ENCODE peak calls at places on chromosome 2, in eight cellular contexts. One of them, this sample, is unnamed.
A peak's percentile ranks its signal among the peaks of the same experiment; 100 is the strongest.

GRCh38 chr2:108579631-108580030 is 45.4 kb downstream of the LIMS1 start:
- DNase-seq in stimulated activated CD4-positive, alpha-beta T cell treated with anti-CD3 and anti-CD28 coated beads, Interleukin-1b, Interleukin-23, amount 100 ng/mL, for 1 hour: no peak
- DNase-seq in activated CD4-positive, alpha-beta T cell treated with anti-CD3 and anti-CD28 coated beads for 36 hours: no peak
- DNase-seq in tibial artery: no peak
- DNase-seq in GM20000: no peak
- DNase-seq in left colon: no peak
- DNase-seq in caudate nucleus: no peak
- DNase-seq in GM13976: no peak
- DNase-seq in this sample: no peak

GRCh38 chr2:34738691-34739090 is 1139.6 kb upstream of the FAM98A start:
- DNase-seq in GM13976: no peak
- DNase-seq in GM20000: no peak
- DNase-seq in activated CD4-positive, alpha-beta T cell treated with anti-CD3 and anti-CD28 coated beads for 36 hours: no peak
- DNase-seq in left colon: no peak
- DNase-seq in stimulated activated CD4-positive, alpha-beta T cell treated with anti-CD3 and anti-CD28 coated beads, Interleukin-1b, Interleukin-23, amount 100 ng/mL, for 1 hour: no peak
- DNase-seq in caudate nucleus: no peak
- DNase-seq in tibial artery: no peak
- DNase-seq in this sample: no peak

GRCh38 chr2:190159453-190159852 is 96.9 kb upstream of the MSTN start:
- DNase-seq in tibial artery: no peak
- DNase-seq in GM13976: no peak
- DNase-seq in left colon: no peak
- DNase-seq in GM20000: no peak
- DNase-seq in stimulated activated CD4-positive, alpha-beta T cell treated with anti-CD3 and anti-CD28 coated beads, Interleukin-1b, Interleukin-23, amount 100 ng/mL, for 1 hour: no peak
- DNase-seq in activated CD4-positive, alpha-beta T cell treated with anti-CD3 and anti-CD28 coated beads for 36 hours: no peak
- DNase-seq in caudate nucleus: peak; percentile 27
- DNase-seq in this sample: no peak

GRCh38 chr2:12493031-12493513 is 223.7 kb upstream of the TRIB2 start:
- DNase-seq in caudate nucleus: no peak
- DNase-seq in GM13976: no peak
- DNase-seq in tibial artery: no peak
- DNase-seq in activated CD4-positive, alpha-beta T cell treated with anti-CD3 and anti-CD28 coated beads for 36 hours: peak; percentile 59
- DNase-seq in left colon: no peak
- DNase-seq in stimulated activated CD4-positive, alpha-beta T cell treated with anti-CD3 and anti-CD28 coated beads, Interleukin-1b, Interleukin-23, amount 100 ng/mL, for 1 hour: no peak
- DNase-seq in GM20000: no peak
- DNase-seq in this sample: no peak

GRCh38 chr2:58666571-58666970 is 425.4 kb upstream of the FANCL start:
- DNase-seq in left colon: no peak
- DNase-seq in tibial artery: no peak
- DNase-seq in activated CD4-positive, alpha-beta T cell treated with anti-CD3 and anti-CD28 coated beads for 36 hours: no peak
- DNase-seq in GM20000: no peak
- DNase-seq in stimulated activated CD4-positive, alpha-beta T cell treated with anti-CD3 and anti-CD28 coated beads, Interleukin-1b, Interleukin-23, amount 100 ng/mL, for 1 hour: no peak
- DNase-seq in caudate nucleus: no peak
- DNase-seq in GM13976: no peak
- DNase-seq in this sample: no peak

GRCh38 chr2:100278986-100279385 is 43.3 kb downstream of the LONRF2 start:
- DNase-seq in left colon: no peak
- DNase-seq in activated CD4-positive, alpha-beta T cell treated with anti-CD3 and anti-CD28 coated beads for 36 hours: no peak
- DNase-seq in GM20000: no peak
- DNase-seq in caudate nucleus: no peak
- DNase-seq in GM13976: no peak
- DNase-seq in tibial artery: no peak
- DNase-seq in stimulated activated CD4-positive, alpha-beta T cell treated with anti-CD3 and anti-CD28 coated beads, Interleukin-1b, Interleukin-23, amount 100 ng/mL, for 1 hour: no peak
- DNase-seq in this sample: no peak

GRCh38 chr2:75303227-75303626 is 103.9 kb upstream of the TACR1 start:
- DNase-seq in GM13976: no peak
- DNase-seq in tibial artery: no peak
- DNase-seq in left colon: no peak
- DNase-seq in caudate nucleus: no peak
- DNase-seq in activated CD4-positive, alpha-beta T cell treated with anti-CD3 and anti-CD28 coated beads for 36 hours: no peak
- DNase-seq in GM20000: no peak
- DNase-seq in stimulated activated CD4-positive, alpha-beta T cell treated with anti-CD3 and anti-CD28 coated beads, Interleukin-1b, Interleukin-23, amount 100 ng/mL, for 1 hour: no peak
- DNase-seq in this sample: no peak

GRCh38 chr2:174180165-174180724 is 68.1 kb downstream of the OLA1 start:
- DNase-seq in GM13976: no peak
- DNase-seq in tibial artery: no peak
- DNase-seq in GM20000: no peak
- DNase-seq in activated CD4-positive, alpha-beta T cell treated with anti-CD3 and anti-CD28 coated beads for 36 hours: no peak
- DNase-seq in left colon: no peak
- DNase-seq in caudate nucleus: no peak
- DNase-seq in stimulated activated CD4-positive, alpha-beta T cell treated with anti-CD3 and anti-CD28 coated beads, Interleukin-1b, Interleukin-23, amount 100 ng/mL, for 1 hour: no peak
- DNase-seq in this sample: no peak

GRCh38 chr2:149169653-149170052 is 131.2 kb downstream of the LYPD6B start:
- DNase-seq in caudate nucleus: peak; percentile 4
- DNase-seq in left colon: peak; percentile 28
- DNase-seq in stimulated activated CD4-positive, alpha-beta T cell treated with anti-CD3 and anti-CD28 coated beads, Interleukin-1b, Interleukin-23, amount 100 ng/mL, for 1 hour: no peak
- DNase-seq in GM13976: no peak
- DNase-seq in GM20000: no peak
- DNase-seq in activated CD4-positive, alpha-beta T cell treated with anti-CD3 and anti-CD28 coated beads for 36 hours: peak; percentile 14
- DNase-seq in tibial artery: no peak
- DNase-seq in this sample: no peak

GRCh38 chr2:192579965-192580700 is 385.4 kb upstream of the TMEFF2 start:
- DNase-seq in activated CD4-positive, alpha-beta T cell treated with anti-CD3 and anti-CD28 coated beads for 36 hours: no peak
- DNase-seq in left colon: no peak
- DNase-seq in stimulated activated CD4-positive, alpha-beta T cell treated with anti-CD3 and anti-CD28 coated beads, Interleukin-1b, Interleukin-23, amount 100 ng/mL, for 1 hour: no peak
- DNase-seq in GM20000: no peak
- DNase-seq in caudate nucleus: no peak
- DNase-seq in GM13976: no peak
- DNase-seq in tibial artery: no peak
- DNase-seq in this sample: no peak

GRCh38 chr2:136248242-136248641 is 130.3 kb upstream of the CXCR4 start:
- DNase-seq in activated CD4-positive, alpha-beta T cell treated with anti-CD3 and anti-CD28 coated beads for 36 hours: no peak
- DNase-seq in GM20000: no peak
- DNase-seq in caudate nucleus: no peak
- DNase-seq in left colon: no peak
- DNase-seq in stimulated activated CD4-positive, alpha-beta T cell treated with anti-CD3 and anti-CD28 coated beads, Interleukin-1b, Interleukin-23, amount 100 ng/mL, for 1 hour: no peak
- DNase-seq in tibial artery: no peak
- DNase-seq in GM13976: no peak
- DNase-seq in this sample: no peak

GRCh38 chr2:216799873-216800421 is 59.9 kb downstream of the TNP1 start:
- DNase-seq in activated CD4-positive, alpha-beta T cell treated with anti-CD3 and anti-CD28 coated beads for 36 hours: no peak
- DNase-seq in caudate nucleus: no peak
- DNase-seq in GM20000: no peak
- DNase-seq in tibial artery: peak; percentile 87
- DNase-seq in left colon: no peak
- DNase-seq in stimulated activated CD4-positive, alpha-beta T cell treated with anti-CD3 and anti-CD28 coated beads, Interleukin-1b, Interleukin-23, amount 100 ng/mL, for 1 hour: no peak
- DNase-seq in GM13976: no peak
- DNase-seq in this sample: no peak

GRCh38 chr2:241413929-241414580 is 58.0 kb downstream of the FARP2 start:
- DNase-seq in stimulated activated CD4-positive, alpha-beta T cell treated with anti-CD3 and anti-CD28 coated beads, Interleukin-1b, Interleukin-23, amount 100 ng/mL, for 1 hour: no peak
- DNase-seq in activated CD4-positive, alpha-beta T cell treated with anti-CD3 and anti-CD28 coated beads for 36 hours: no peak
- DNase-seq in GM20000: no peak
- DNase-seq in tibial artery: no peak
- DNase-seq in GM13976: no peak
- DNase-seq in caudate nucleus: no peak
- DNase-seq in left colon: no peak
- DNase-seq in this sample: no peak

GRCh38 chr2:143357956-143358355 is 228.7 kb downstream of the ARHGAP15 start:
- DNase-seq in GM13976: no peak
- DNase-seq in tibial artery: no peak
- DNase-seq in stimulated activated CD4-positive, alpha-beta T cell treated with anti-CD3 and anti-CD28 coated beads, Interleukin-1b, Interleukin-23, amount 100 ng/mL, for 1 hour: no peak
- DNase-seq in activated CD4-positive, alpha-beta T cell treated with anti-CD3 and anti-CD28 coated beads for 36 hours: no peak
- DNase-seq in GM20000: no peak
- DNase-seq in caudate nucleus: no peak
- DNase-seq in left colon: no peak
- DNase-seq in this sample: no peak

GRCh38 chr2:101887328-101887727 is 104.4 kb upstream of the IL1R2 start:
- DNase-seq in GM20000: no peak
- DNase-seq in stimulated activated CD4-positive, alpha-beta T cell treated with anti-CD3 and anti-CD28 coated beads, Interleukin-1b, Interleukin-23, amount 100 ng/mL, for 1 hour: no peak
- DNase-seq in GM13976: no peak
- DNase-seq in activated CD4-positive, alpha-beta T cell treated with anti-CD3 and anti-CD28 coated beads for 36 hours: no peak
- DNase-seq in left colon: no peak
- DNase-seq in tibial artery: no peak
- DNase-seq in caudate nucleus: no peak
- DNase-seq in this sample: no peak

GRCh38 chr2:18209934-18210639 is 331.6 kb downstream of the KCNS3 start:
- DNase-seq in left colon: no peak
- DNase-seq in GM13976: no peak
- DNase-seq in tibial artery: no peak
- DNase-seq in GM20000: no peak
- DNase-seq in caudate nucleus: no peak
- DNase-seq in activated CD4-positive, alpha-beta T cell treated with anti-CD3 and anti-CD28 coated beads for 36 hours: no peak
- DNase-seq in stimulated activated CD4-positive, alpha-beta T cell treated with anti-CD3 and anti-CD28 coated beads, Interleukin-1b, Interleukin-23, amount 100 ng/mL, for 1 hour: no peak
- DNase-seq in this sample: no peak

GRCh38 chr2:16665746-16666452 is at the start of gene CYRIA:
- DNase-seq in activated CD4-positive, alpha-beta T cell treated with anti-CD3 and anti-CD28 coated beads for 36 hours: peak; percentile 80
- DNase-seq in GM20000: peak; percentile 87
- DNase-seq in caudate nucleus: peak; percentile 44
- DNase-seq in tibial artery: peak; percentile 80
- DNase-seq in stimulated activated CD4-positive, alpha-beta T cell treated with anti-CD3 and anti-CD28 coated beads, Interleukin-1b, Interleukin-23, amount 100 ng/mL, for 1 hour: peak; percentile 24
- DNase-seq in left colon: peak; percentile 75
- DNase-seq in GM13976: peak; percentile 85
- DNase-seq in this sample: no peak

GRCh38 chr2:63843791-63844190 is 2.1 kb downstream of the UGP2 start:
- DNase-seq in caudate nucleus: no peak
- DNase-seq in stimulated activated CD4-positive, alpha-beta T cell treated with anti-CD3 and anti-CD28 coated beads, Interleukin-1b, Interleukin-23, amount 100 ng/mL, for 1 hour: no peak
- DNase-seq in left colon: no peak
- DNase-seq in GM20000: no peak
- DNase-seq in activated CD4-positive, alpha-beta T cell treated with anti-CD3 and anti-CD28 coated beads for 36 hours: no peak
- DNase-seq in GM13976: no peak
- DNase-seq in tibial artery: no peak
- DNase-seq in this sample: no peak

GRCh38 chr2:229344151-229344551 is 73.1 kb upstream of the PID1 start:
- DNase-seq in caudate nucleus: no peak
- DNase-seq in tibial artery: no peak
- DNase-seq in GM20000: no peak
- DNase-seq in activated CD4-positive, alpha-beta T cell treated with anti-CD3 and anti-CD28 coated beads for 36 hours: no peak
- DNase-seq in stimulated activated CD4-positive, alpha-beta T cell treated with anti-CD3 and anti-CD28 coated beads, Interleukin-1b, Interleukin-23, amount 100 ng/mL, for 1 hour: no peak
- DNase-seq in left colon: no peak
- DNase-seq in GM13976: no peak
- DNase-seq in this sample: no peak

GRCh38 chr2:11750422-11750821 is 4.0 kb downstream of the LPIN1 start:
- DNase-seq in caudate nucleus: no peak
- DNase-seq in stimulated activated CD4-positive, alpha-beta T cell treated with anti-CD3 and anti-CD28 coated beads, Interleukin-1b, Interleukin-23, amount 100 ng/mL, for 1 hour: no peak
- DNase-seq in left colon: no peak
- DNase-seq in GM13976: peak; percentile 72
- DNase-seq in activated CD4-positive, alpha-beta T cell treated with anti-CD3 and anti-CD28 coated beads for 36 hours: peak; percentile 69
- DNase-seq in GM20000: peak; percentile 63
- DNase-seq in tibial artery: no peak
- DNase-seq in this sample: no peak

GRCh38 chr2:237566401-237567235 is at the start of gene PRLH:
- DNase-seq in left colon: no peak
- DNase-seq in caudate nucleus: no peak
- DNase-seq in tibial artery: peak; percentile 61
- DNase-seq in stimulated activated CD4-positive, alpha-beta T cell treated with anti-CD3 and anti-CD28 coated beads, Interleukin-1b, Interleukin-23, amount 100 ng/mL, for 1 hour: no peak
- DNase-seq in activated CD4-positive, alpha-beta T cell treated with anti-CD3 and anti-CD28 coated beads for 36 hours: no peak
- DNase-seq in GM20000: no peak
- DNase-seq in GM13976: no peak
- DNase-seq in this sample: no peak

GRCh38 chr2:138244400-138245001 is 257.1 kb upstream of the SPOPL start:
- DNase-seq in tibial artery: peak; percentile 75
- DNase-seq in GM13976: no peak
- DNase-seq in GM20000: no peak
- DNase-seq in activated CD4-positive, alpha-beta T cell treated with anti-CD3 and anti-CD28 coated beads for 36 hours: no peak
- DNase-seq in left colon: no peak
- DNase-seq in stimulated activated CD4-positive, alpha-beta T cell treated with anti-CD3 and anti-CD28 coated beads, Interleukin-1b, Interleukin-23, amount 100 ng/mL, for 1 hour: no peak
- DNase-seq in caudate nucleus: no peak
- DNase-seq in this sample: no peak